ENCODE peak calls at places on chromosome 6, in eight cellular contexts. Q is IMR-90, C is SK-N-SH, K is psoas muscle, W is choroid plexus epithelial cell, U is upper lobe of left lung, F is tibial nerve, O is cardiac muscle cell. J is an unnamed sample.

GRCh38 chr6:166514196-166514595 is 72.3 kb downstream of the RAMACL start:
- DNase-seq in Q (peak), C (no peak), K (no peak), W (no peak), U (no peak), F (no peak), O (no peak), J (no peak)

GRCh38 chr6:136811261-136811660 is 11.1 kb upstream of the PEX7 start:
- DNase-seq in Q (peak), C (no peak), K (no peak), W (no peak), U (no peak), F (no peak), O (peak), J (no peak)

GRCh38 chr6:167510648-167511047 is 185.8 kb downstream of the TTLL2 start:
- DNase-seq in Q (no peak), C (no peak), K (no peak), W (no peak), U (no peak), F (no peak), O (no peak), J (no peak)

GRCh38 chr6:139655783-139656705 is 281.6 kb upstream of the CITED2 start:
- DNase-seq in Q (no peak), C (no peak), K (no peak), W (peak), U (no peak), F (no peak), O (no peak), J (no peak)

GRCh38 chr6:138814179-138814834 is 18.4 kb downstream of the ECT2L start:
- DNase-seq in Q (no peak), C (no peak), K (no peak), W (no peak), U (no peak), F (no peak), O (no peak), J (no peak)

GRCh38 chr6:90297124-90297865 is 652 bp upstream of the BACH2 start:
- DNase-seq in Q (no peak), C (peak), K (no peak), W (no peak), U (no peak), F (no peak), O (no peak), J (no peak)

GRCh38 chr6:45448417-45449389 is 71.0 kb upstream of the SUPT3H start:
- DNase-seq in Q (peak), C (no peak), K (no peak), W (peak), U (no peak), F (no peak), O (no peak), J (no peak)

GRCh38 chr6:167660944-167661343 is 165.8 kb upstream of the AFDN start:
- DNase-seq in Q (no peak), C (no peak), K (no peak), W (no peak), U (no peak), F (no peak), O (no peak), J (no peak)

GRCh38 chr6:56946368-56946767 is 8.5 kb upstream of the BEND6 start:
- DNase-seq in Q (peak), C (no peak), K (no peak), W (no peak), U (no peak), F (no peak), O (no peak), J (no peak)

GRCh38 chr6:121382467-121383121 is 48.3 kb upstream of the TBC1D32 start:
- DNase-seq in Q (no peak), C (peak), K (no peak), W (peak), U (no peak), F (no peak), O (peak), J (no peak)

GRCh38 chr6:168290095-168290494 is 29.5 kb downstream of the DACT2 start:
- DNase-seq in Q (no peak), C (no peak), K (no peak), W (no peak), U (no peak), F (no peak), O (no peak), J (no peak)

GRCh38 chr6:31083742-31084354 is 28.5 kb downstream of the C6orf15 start:
- DNase-seq in Q (peak), C (no peak), K (peak), W (peak), U (no peak), F (no peak), O (peak), J (no peak)

DNA sequence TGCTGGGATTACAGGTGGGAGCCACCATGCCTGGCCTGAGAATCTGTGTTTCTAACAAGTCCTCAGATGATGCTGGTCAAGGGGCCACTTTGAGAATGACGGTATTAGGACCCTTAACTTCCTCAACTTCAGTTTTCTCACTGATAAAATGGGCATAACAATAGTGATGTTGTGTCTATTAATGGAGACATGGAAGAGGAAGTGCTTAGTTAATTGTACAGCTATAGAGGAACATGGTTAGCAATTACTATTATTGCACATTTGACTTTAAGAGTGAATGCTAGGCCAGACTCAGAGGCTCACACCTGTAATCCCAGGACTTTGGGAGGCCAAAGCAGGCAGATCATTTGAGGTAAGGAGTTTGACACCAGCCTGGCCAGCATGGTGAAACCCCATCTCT is 12.7 kb downstream of the DPPA5 start:
- DNase-seq in Q (no peak), C (no peak), K (no peak), W (no peak), U (no peak), F (no peak), O (no peak), J (no peak)
- H3K4me3 ChIP-seq in Q (no peak), C (no peak), K (no peak), W (no peak), U (no peak), F (no peak), O (no peak), J (no peak)

GRCh38 chr6:44266347-44266746 is 996 bp upstream of the NFKBIE start:
- DNase-seq in Q (no peak), C (no peak), K (peak), W (no peak), U (no peak), F (no peak), O (no peak), J (no peak)

GRCh38 chr6:44263357-44264100 is 1.8 kb downstream of the NFKBIE start:
- DNase-seq in Q (peak), C (no peak), K (peak), W (peak), U (peak), F (no peak), O (peak), J (no peak)

GRCh38 chr6:44264154-44265002 is 973 bp downstream of the NFKBIE start:
- DNase-seq in Q (peak), C (peak), K (peak), W (no peak), U (peak), F (no peak), O (no peak), J (no peak)

GRCh38 chr6:44265843-44266233 is 487 bp upstream of the NFKBIE start:
- DNase-seq in Q (no peak), C (no peak), K (peak), W (no peak), U (no peak), F (no peak), O (no peak), J (no peak)

DNA sequence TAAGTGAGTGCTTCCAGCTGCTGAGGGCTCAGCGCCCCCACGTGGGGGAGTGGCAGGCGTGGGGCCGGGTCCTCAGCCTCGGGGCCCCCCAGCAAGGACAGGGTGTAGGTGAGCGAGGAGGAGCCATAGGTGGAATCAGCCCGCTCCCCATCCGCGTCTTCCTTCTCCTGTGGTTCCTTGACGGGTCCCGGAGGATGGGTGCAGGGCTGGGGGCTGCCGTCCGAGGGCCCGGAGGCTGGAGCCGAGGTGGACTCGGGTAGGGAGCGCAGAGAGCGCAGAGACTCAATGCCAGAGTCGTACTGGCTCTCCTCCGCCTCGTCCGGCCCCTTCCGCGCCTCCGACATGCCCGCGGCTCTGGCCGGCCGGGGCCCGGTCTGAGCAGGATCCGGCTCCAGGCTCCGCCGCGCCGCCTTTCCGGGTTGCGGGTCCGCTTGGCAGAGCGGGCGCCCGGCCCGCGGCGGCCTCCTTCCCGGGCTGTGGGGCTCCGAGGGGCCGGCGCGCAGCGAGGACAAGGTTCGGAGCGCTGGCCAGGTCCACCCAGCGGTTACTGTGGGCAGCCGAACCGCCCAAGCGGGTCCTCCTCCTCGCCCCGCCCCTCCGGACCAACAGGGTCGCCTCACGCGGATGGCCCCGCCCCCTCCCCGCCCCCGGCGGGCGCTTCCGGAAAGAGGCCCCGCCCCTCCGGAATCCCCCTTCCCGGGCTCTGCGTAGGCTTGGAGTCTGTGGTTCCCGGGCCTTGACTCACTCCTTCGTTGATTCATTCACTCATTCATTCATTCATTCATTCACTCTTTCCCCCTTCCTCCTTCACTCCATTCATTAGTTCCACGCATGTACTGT is at the start of gene NFKBIE:
- DNase-seq in Q (peak), C (peak), K (peak), W (peak), U (peak), F (peak), O (peak), J (peak)
- TF ChIP-seq CTCF in Q (peak), C (peak), K (no peak), W (peak), U (peak), F (no peak), O (peak), J (no peak)

DNA sequence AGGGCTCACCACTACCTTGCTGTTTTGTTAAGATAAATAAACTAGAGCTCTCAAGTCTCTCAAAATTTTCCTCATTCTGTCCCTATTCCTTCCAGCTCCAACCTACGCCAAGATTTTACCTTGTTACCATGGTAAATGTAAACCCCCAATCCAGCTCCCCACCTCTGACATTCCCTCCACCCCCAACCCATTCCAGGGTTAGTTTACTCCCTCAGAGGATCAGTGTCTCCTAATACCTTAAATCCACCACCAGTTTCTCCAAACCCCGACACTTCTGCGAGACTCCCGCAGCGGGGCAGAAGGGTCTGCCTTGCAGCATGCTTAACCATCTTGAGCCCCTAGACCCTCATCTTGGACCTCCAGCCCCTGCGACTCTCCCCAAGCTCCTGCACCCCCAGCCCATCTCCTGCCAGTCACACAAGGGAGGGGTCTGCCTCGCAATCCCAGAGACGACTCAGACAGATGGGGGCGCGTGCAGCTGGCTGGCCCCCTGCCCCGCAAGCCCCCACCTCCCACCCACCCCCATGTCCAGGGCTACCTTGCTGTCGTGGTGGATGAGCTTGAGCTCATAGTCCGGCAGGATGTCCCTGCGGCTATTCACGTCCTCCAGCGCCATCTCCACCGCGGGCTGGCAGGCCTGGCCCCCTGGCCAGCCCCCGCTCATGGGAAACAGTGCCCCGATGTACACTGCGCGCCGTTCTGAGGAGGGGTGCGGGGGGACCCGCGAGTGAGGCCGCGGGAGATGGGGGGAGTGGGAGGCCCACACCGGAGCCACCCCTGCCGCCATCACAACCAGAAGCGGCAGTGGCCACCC is 5.8 kb downstream of the GABBR1 start:
- DNase-seq in Q (no peak), C (peak), K (no peak), W (no peak), U (no peak), F (no peak), O (peak), J (peak)
- H3K4me3 ChIP-seq in Q (peak), C (peak), K (peak), W (peak), U (peak), F (peak), O (peak), J (peak)

GRCh38 chr6:117908246-117909107 is 1.4 kb downstream of the SLC35F1 start:
- DNase-seq in Q (no peak), C (no peak), K (no peak), W (no peak), U (no peak), F (no peak), O (no peak), J (no peak)

GRCh38 chr6:117906454-117906904 is 585 bp upstream of the SLC35F1 start:
- DNase-seq in Q (no peak), C (no peak), K (no peak), W (no peak), U (no peak), F (no peak), O (no peak), J (no peak)

GRCh38 chr6:117907600-117908245 is 659 bp downstream of the SLC35F1 start:
- DNase-seq in Q (no peak), C (peak), K (no peak), W (no peak), U (no peak), F (no peak), O (no peak), J (no peak)

GRCh38 chr6:117909638-117910037 is 2.6 kb downstream of the SLC35F1 start:
- DNase-seq in Q (no peak), C (no peak), K (no peak), W (no peak), U (no peak), F (no peak), O (no peak), J (no peak)

DNA sequence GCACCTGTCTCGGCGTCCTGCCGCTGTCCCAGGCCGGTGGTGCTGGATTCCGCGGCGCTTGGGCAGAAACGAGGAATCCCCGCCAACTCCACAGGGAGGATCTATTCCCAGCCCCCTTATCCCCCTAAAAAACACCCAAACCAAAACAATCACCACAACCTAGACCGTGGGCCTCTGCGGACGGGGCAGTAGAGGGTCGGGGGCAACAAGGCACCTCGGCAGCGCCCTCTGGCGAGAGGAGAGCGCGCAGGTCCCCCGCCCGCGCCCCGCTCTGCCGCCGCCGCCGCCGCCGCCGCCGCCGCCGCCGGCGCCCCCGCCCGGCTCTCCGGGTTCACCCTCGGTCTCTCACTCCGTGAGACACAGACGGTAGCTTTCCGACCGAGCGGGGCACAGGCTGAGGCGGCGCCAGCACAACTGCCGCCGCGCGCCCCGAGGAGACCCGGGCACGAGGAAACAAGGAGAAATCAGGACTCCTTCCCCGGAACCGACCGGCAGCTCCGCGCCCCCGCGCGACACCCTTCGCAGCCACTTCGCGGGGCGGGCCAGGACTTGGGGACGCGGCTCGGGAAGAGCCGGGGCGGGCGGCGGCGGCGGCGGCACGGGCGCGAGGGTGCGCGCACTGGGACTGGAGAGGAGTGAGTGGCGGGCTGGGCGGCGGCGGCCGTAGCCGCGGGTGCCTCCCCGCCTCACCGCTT is at the start of gene SLC35F1:
- DNase-seq in Q (peak), C (peak), K (peak), W (peak), U (peak), F (no peak), O (peak), J (no peak)
- TF ChIP-seq CTCF in Q (peak), C (peak), K (peak), W (peak), U (no peak), F (peak), O (peak), J (no peak)

DNA sequence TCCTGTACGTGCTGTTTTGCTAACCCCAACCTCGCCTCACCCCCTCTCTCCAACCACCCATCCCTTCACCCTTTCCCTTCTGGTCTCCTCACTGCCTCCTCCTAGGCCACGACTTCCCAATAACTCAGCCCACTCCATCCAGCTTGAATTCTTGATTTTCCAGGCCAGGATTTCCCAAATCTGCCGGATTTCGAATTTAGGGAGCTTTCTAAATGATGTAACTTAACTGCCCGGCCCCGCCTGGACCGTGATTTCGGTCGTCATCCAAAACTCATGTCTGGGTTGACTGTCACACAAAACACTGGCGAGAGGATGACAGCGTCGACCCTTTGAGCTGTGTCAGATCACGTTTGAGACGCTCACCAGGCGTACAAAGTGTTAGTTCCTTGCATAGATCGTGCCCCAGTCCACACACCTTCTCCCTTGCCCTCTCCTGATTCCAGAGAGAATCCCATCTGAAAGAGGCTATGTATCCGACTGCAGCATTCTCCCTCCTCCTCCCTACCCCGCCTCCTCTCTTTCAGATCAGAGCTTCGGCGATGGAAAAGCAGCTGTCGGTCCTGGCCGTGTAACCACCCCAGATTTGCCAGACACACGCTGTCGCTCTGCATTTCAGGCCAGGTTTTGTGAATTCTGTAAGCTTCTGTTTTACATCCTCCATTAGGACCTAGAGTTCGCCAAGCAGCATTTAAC is 168.2 kb downstream of the GPX5 start:
- DNase-seq in Q (no peak), C (no peak), K (no peak), W (no peak), U (no peak), F (no peak), O (no peak), J (no peak)
- H3K4me3 ChIP-seq in Q (no peak), C (no peak), K (peak), W (no peak), U (no peak), F (no peak), O (peak), J (no peak)

GRCh38 chr6:13099771-13100170 is 228.6 kb downstream of the TBC1D7 start:
- DNase-seq in Q (no peak), C (no peak), K (no peak), W (peak), U (no peak), F (no peak), O (no peak), J (no peak)
- TF ChIP-seq CTCF in Q (no peak), C (peak), K (no peak), W (no peak), U (no peak), F (no peak), O (peak), J (no peak)

DNA sequence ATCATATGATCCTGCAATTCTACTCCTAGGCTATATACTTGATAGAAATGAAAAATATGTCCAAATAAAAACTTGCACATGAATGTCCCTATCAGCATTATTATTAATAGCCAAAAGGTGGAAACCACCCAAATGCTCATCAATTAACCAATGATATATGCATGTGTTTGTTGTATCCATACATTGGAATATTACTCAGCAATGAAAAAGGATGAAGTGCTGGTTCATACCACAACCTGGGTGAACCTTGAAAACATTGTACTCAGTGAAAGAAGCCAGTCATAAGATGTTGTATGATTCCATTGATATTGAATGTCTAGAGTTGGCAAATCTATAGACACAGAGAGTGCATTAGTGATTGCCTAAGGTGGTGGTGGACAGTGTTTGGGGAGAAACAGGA is 267.6 kb downstream of the PRKN start:
- DNase-seq in Q (no peak), C (no peak), K (no peak), W (no peak), U (no peak), F (no peak), O (no peak), J (no peak)
- H3K4me3 ChIP-seq in Q (no peak), C (no peak), K (no peak), W (no peak), U (no peak), F (no peak), O (no peak), J (no peak)

GRCh38 chr6:163501440-163501839 is 86.9 kb downstream of the QKI start:
- DNase-seq in Q (no peak), C (no peak), K (no peak), W (no peak), U (no peak), F (no peak), O (no peak), J (no peak)

GRCh38 chr6:163504984-163505640 is 90.6 kb downstream of the QKI start:
- DNase-seq in Q (no peak), C (no peak), K (peak), W (no peak), U (no peak), F (no peak), O (no peak), J (no peak)

GRCh38 chr6:163496205-163496604 is 81.7 kb downstream of the QKI start:
- DNase-seq in Q (no peak), C (no peak), K (no peak), W (no peak), U (no peak), F (no peak), O (no peak), J (no peak)

GRCh38 chr6:163500105-163500504 is 85.6 kb downstream of the QKI start:
- DNase-seq in Q (no peak), C (no peak), K (no peak), W (no peak), U (no peak), F (no peak), O (no peak), J (no peak)

GRCh38 chr6:163501022-163501421 is 86.5 kb downstream of the QKI start:
- DNase-seq in Q (no peak), C (no peak), K (no peak), W (no peak), U (no peak), F (no peak), O (no peak), J (no peak)
- TF ChIP-seq CTCF in Q (no peak), C (no peak), K (no peak), W (peak), U (no peak), F (no peak), O (no peak), J (no peak)

GRCh38 chr6:1524040-1524480 is 85.7 kb upstream of the FOXC1 start:
- DNase-seq in Q (peak), C (peak), K (peak), W (peak), U (peak), F (peak), O (peak), J (peak)
- H3K4me3 ChIP-seq in Q (no peak), C (peak), K (peak), W (peak), U (no peak), F (no peak), O (no peak), J (peak)

J was measured in breast epithelium.